ENCODE peak calls at places on chromosomes 11 and 22, in eight cellular contexts. W is amniotic stem cell; Z is M059J; Q is astrocyte of the hippocampus; M is posterior vena cava; O is CD8-positive, alpha-beta memory T cell; A is non-pigmented ciliary epithelial cell; V is KBM-7. N is an unnamed sample.

GRCh38 chr11:71381781-71382505 is 66.2 kb downstream of the DHCR7 start:
- DNase-seq in W (no peak), Z (peak), Q (no peak), M (no peak), O (no peak), A (no peak), V (no peak), N (no peak)

GRCh38 chr11:46478196-46478595 is 86.6 kb upstream of the CHRM4 start:
- DNase-seq in W (no peak), Z (no peak), Q (no peak), M (no peak), O (no peak), A (no peak), V (no peak), N (no peak)

GRCh38 chr11:60944504-60945294 is 7.3 kb downstream of the SLC15A3 start:
- DNase-seq in W (no peak), Z (no peak), Q (no peak), M (no peak), O (no peak), A (no peak), V (peak), N (no peak)

GRCh38 chr11:13535819-13536218 is 40.0 kb upstream of the PTH start:
- DNase-seq in W (no peak), Z (peak), Q (peak), M (no peak), O (no peak), A (no peak), V (peak), N (no peak)

GRCh38 chr11:46273511-46274205 is 3.8 kb upstream of the CREB3L1 start:
- DNase-seq in W (no peak), Z (peak), Q (no peak), M (peak), O (no peak), A (no peak), V (no peak), N (peak)

GRCh38 chr11:130999992-131000770 is 83.9 kb upstream of the SNX19 start:
- DNase-seq in W (peak), Z (peak), Q (peak), M (no peak), O (no peak), A (peak), V (no peak), N (no peak)

GRCh38 chr22:29855611-29856181 is 17.6 kb upstream of the ASCC2 start:
- DNase-seq in W (no peak), Z (no peak), Q (no peak), M (no peak), O (no peak), A (no peak), V (no peak), N (no peak)

GRCh38 chr22:49042066-49042465 is 785.6 kb downstream of the BRD1 start:
- DNase-seq in W (no peak), Z (no peak), Q (no peak), M (peak), O (no peak), A (no peak), V (no peak), N (no peak)